ENCODE peak calls at places on chromosomes 5 and 9, in nine cellular contexts. M is nephron progenitor cell, X is fibroblast of villous mesenchyme, U is heart left ventricle, W is HL-60, Z is neural crest cell, V is SK-N-SH, R is transverse colon, T is endothelial cell. B is an unnamed sample.

GRCh38 chr5:38634961-38635369 is 78.5 kb upstream of the LIFR start:
- DNase-seq in M (no peak), X (peak; percentile 72), U (no peak), W (no peak), Z (no peak), V (no peak), R (no peak), T (no peak), B (no peak)

GRCh38 chr5:61171479-61171878 is 9.2 kb upstream of the SMIM15 start:
- DNase-seq in M (no peak), X (no peak), U (no peak), W (no peak), Z (no peak), V (no peak), R (no peak), T (no peak), B (no peak)

GRCh38 chr5:172004824-172005237 is 1.6 kb downstream of the FBXW11 start:
- DNase-seq in M (no peak), X (no peak), U (no peak), W (peak; percentile 41), Z (no peak), V (no peak), R (no peak), T (no peak), B (no peak)

GRCh38 chr9:16321461-16322119 is 548.9 kb downstream of the BNC2 start:
- DNase-seq in M (no peak), X (peak; percentile 38), U (no peak), W (no peak), Z (peak; percentile 31), V (peak; percentile 43), R (no peak), T (no peak), B (peak; percentile 80)

GRCh38 chr9:90300901-90301688 is 341.5 kb downstream of the DIRAS2 start:
- DNase-seq in M (no peak), X (peak; percentile 79), U (peak; percentile 40), W (no peak), Z (no peak), V (peak; percentile 58), R (peak; percentile 63), T (no peak), B (no peak)

GRCh38 chr5:9546973-9547947 is 1.4 kb upstream of the SEMA5A start:
- DNase-seq in M (peak; percentile 22), X (peak; percentile 83), U (peak; percentile 43), W (no peak), Z (no peak), V (no peak), R (peak; percentile 55), T (peak; percentile 10), B (no peak)

GRCh38 chr5:124755565-124755964 is 9.1 kb upstream of the ZNF608 start:
- DNase-seq in M (no peak), X (peak; percentile 88), U (no peak), W (no peak), Z (no peak), V (peak; percentile 73), R (no peak), T (no peak), B (no peak)

GRCh38 chr9:135131488-135131887 is 44.0 kb downstream of the OLFM1 start:
- DNase-seq in M (no peak), X (no peak), U (no peak), W (no peak), Z (no peak), V (no peak), R (no peak), T (no peak), B (no peak)

GRCh38 chr5:121870489-121870888 is 18.8 kb downstream of the FTMT start:
- DNase-seq in M (no peak), X (peak; percentile 16), U (no peak), W (no peak), Z (no peak), V (no peak), R (no peak), T (no peak), B (no peak)
- TF ChIP-seq CTCF in M (no peak), X (no peak), U (no peak), W (no peak), Z (peak; percentile 60), V (peak; percentile 48), R (no peak), T (no peak), B (no peak)

GRCh38 chr5:174900176-174900692 is 175.9 kb downstream of the MSX2 start:
- DNase-seq in M (no peak), X (no peak), U (no peak), W (no peak), Z (no peak), V (no peak), R (no peak), T (no peak), B (no peak)

GRCh38 chr5:174897281-174897950 is 173.0 kb downstream of the MSX2 start:
- DNase-seq in M (no peak), X (no peak), U (no peak), W (no peak), Z (no peak), V (no peak), R (no peak), T (no peak), B (no peak)

GRCh38 chr5:174901336-174901735 is 177.0 kb downstream of the MSX2 start:
- DNase-seq in M (no peak), X (no peak), U (no peak), W (no peak), Z (no peak), V (no peak), R (no peak), T (no peak), B (no peak)

GRCh38 chr5:174903333-174903732 is 179.0 kb downstream of the MSX2 start:
- DNase-seq in M (no peak), X (no peak), U (no peak), W (no peak), Z (no peak), V (no peak), R (no peak), T (no peak), B (no peak)
- TF ChIP-seq CTCF in M (no peak), X (no peak), U (no peak), W (no peak), Z (no peak), V (no peak), R (no peak), T (no peak), B (no peak)

GRCh38 chr9:114465906-114466900 is 39.1 kb downstream of the WHRN start:
- DNase-seq in M (no peak), X (no peak), U (no peak), W (no peak), Z (no peak), V (no peak), R (no peak), T (no peak), B (peak; percentile 77)
- TF ChIP-seq CTCF in M (no peak), X (no peak), U (no peak), W (no peak), Z (no peak), V (no peak), R (no peak), T (no peak), B (no peak)

DNA sequence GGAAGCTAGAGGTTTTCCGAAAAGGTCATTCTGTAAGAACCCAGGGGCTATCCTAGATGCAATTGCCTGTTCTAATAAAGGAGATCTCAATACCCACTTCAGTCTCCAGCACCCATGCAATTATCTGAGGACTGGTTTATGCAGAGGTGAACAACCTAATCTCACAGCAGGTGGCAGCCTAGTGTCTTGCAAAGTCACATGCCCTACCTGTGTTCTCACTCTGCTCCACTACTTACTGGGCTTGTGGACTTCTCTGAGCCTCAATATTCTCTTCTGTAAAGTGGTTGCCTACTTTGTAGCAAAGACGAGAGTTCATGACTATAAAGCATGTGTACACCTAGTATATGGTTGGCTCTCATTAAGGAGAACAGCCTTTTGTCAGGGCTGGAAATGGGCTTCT is 21.0 kb upstream of the ALDH1B1 start:
- DNase-seq in M (no peak), X (peak; percentile 25), U (no peak), W (no peak), Z (no peak), V (no peak), R (peak; percentile 58), T (no peak), B (peak; percentile 63)
- TF ChIP-seq CTCF in M (no peak), X (peak; percentile 28), U (no peak), W (no peak), Z (no peak), V (peak; percentile 14), R (peak; percentile 23), T (no peak), B (peak; percentile 34)

GRCh38 chr5:175873090-175873454 is 1.7 kb downstream of the CPLX2 start:
- DNase-seq in M (peak; percentile 71), X (no peak), U (no peak), W (no peak), Z (peak; percentile 51), V (peak; percentile 89), R (no peak), T (peak; percentile 76), B (no peak)
- TF ChIP-seq CTCF in M (peak; percentile 30), X (no peak), U (no peak), W (peak; percentile 33), Z (peak; percentile 45), V (peak; percentile 35), R (no peak), T (no peak), B (no peak)

GRCh38 chr5:1201327-1202025 is at the start of gene SLC6A19:
- DNase-seq in M (no peak), X (no peak), U (no peak), W (no peak), Z (no peak), V (no peak), R (no peak), T (no peak), B (no peak)
- TF ChIP-seq CTCF in M (no peak), X (no peak), U (no peak), W (no peak), Z (no peak), V (no peak), R (no peak), T (no peak), B (no peak)

GRCh38 chr5:140246378-140247122 is 56.4 kb downstream of the PFDN1 start:
- DNase-seq in M (no peak), X (peak; percentile 85), U (peak; percentile 78), W (no peak), Z (no peak), V (peak; percentile 37), R (no peak), T (no peak), B (peak; percentile 84)
- TF ChIP-seq CTCF in M (no peak), X (no peak), U (no peak), W (no peak), Z (no peak), V (no peak), R (no peak), T (no peak), B (no peak)

DNA sequence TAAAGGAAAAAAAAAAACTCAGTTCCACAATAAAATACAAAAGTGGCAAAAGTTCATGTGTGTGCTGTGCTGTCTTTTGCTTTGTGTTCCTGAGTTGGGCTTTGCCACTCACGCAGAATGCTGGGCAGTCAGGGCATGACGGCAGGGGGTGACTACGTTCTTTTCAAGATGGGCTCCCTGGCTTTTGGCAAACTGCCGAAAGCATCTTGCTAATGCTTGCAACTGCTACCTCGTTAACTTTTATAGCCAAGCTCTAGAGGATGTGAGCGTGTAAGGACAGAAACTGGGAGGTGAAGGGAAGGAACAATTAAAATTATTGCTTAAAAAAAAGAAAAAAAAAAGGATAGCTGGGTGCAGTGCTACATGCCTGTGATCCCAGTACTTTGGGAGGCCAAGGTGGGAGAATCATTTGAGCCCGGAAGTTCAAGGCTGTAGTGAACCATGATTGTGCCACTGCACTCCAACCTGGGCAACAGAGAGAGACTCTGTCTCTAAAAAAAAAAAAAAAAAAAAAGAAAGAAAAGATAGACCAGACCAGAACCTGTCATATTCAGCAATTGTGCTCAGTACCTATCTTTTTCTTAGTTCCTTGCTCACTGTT is 102.3 kb downstream of the MAP1B start:
- DNase-seq in M (no peak), X (peak; percentile 78), U (no peak), W (no peak), Z (no peak), V (no peak), R (no peak), T (no peak), B (no peak)
- TF ChIP-seq CTCF in M (no peak), X (no peak), U (no peak), W (no peak), Z (no peak), V (no peak), R (no peak), T (no peak), B (no peak)

B was measured in adrenal gland.